ENCODE peak calls at places on chromosome 7, in eight cellular contexts. P, A, C, O, Z, E, R and D are unnamed samples.

GRCh38 chr7:105578496-105578895 is 2.8 kb downstream of the EFCAB10 start:
- DNase-seq in C (no peak), O (no peak), Z (no peak), E (no peak), R (no peak), P (no peak), A (no peak), D (no peak)

GRCh38 chr7:134058980-134059379 is 68.2 kb upstream of the LRGUK start:
- DNase-seq in E (no peak), C (no peak), P (no peak), A (no peak), Z (no peak), R (no peak), O (no peak), D (no peak)

GRCh38 chr7:47579458-47579857 is 2.5 kb downstream of the TNS3 start:
- DNase-seq in P (no peak), O (no peak), C (no peak), A (no peak), Z (no peak), R (no peak), E (no peak), D (no peak)

GRCh38 chr7:132455306-132455705 is 121.0 kb downstream of the PLXNA4 start:
- DNase-seq in O (no peak), P (no peak), A (no peak), Z (no peak), E (no peak), R (no peak), C (no peak), D (no peak)

GRCh38 chr7:122273117-122273516 is 31.4 kb downstream of the FEZF1 start:
- DNase-seq in A (no peak), R (no peak), C (no peak), O (no peak), Z (no peak), P (no peak), E (no peak), D (no peak)

GRCh38 chr7:157471259-157472125 is 134.7 kb downstream of the DNAJB6 start:
- DNase-seq in R (peak), C (no peak), Z (no peak), E (no peak), A (no peak), P (no peak), O (peak), D (no peak)

GRCh38 chr7:131546583-131547111 is 9.8 kb downstream of the PODXL start:
- DNase-seq in Z (no peak), E (no peak), C (peak), P (no peak), R (no peak), O (no peak), A (no peak), D (no peak)

GRCh38 chr7:90944021-90944420 is 320.2 kb upstream of the FZD1 start:
- DNase-seq in O (no peak), A (no peak), P (no peak), Z (no peak), R (no peak), C (no peak), E (no peak), D (no peak)

GRCh38 chr7:39310699-39311098 is 255.5 kb upstream of the YAE1 start:
- DNase-seq in Z (no peak), P (no peak), E (no peak), A (no peak), O (no peak), R (no peak), C (no peak), D (no peak)

GRCh38 chr7:12749069-12749468 is 61.6 kb downstream of the ARL4A start:
- DNase-seq in O (no peak), E (no peak), P (no peak), A (no peak), C (no peak), Z (no peak), R (no peak), D (no peak)

GRCh38 chr7:12749746-12750145 is 62.3 kb downstream of the ARL4A start:
- DNase-seq in Z (no peak), R (no peak), A (no peak), P (no peak), E (no peak), O (no peak), C (no peak), D (no peak)

GRCh38 chr7:12746211-12746610 is 58.8 kb downstream of the ARL4A start:
- DNase-seq in E (no peak), Z (no peak), C (no peak), P (no peak), O (no peak), A (no peak), R (no peak), D (no peak)

GRCh38 chr7:12751764-12752163 is 64.3 kb downstream of the ARL4A start:
- DNase-seq in A (no peak), C (no peak), E (no peak), P (no peak), O (no peak), R (no peak), Z (no peak), D (no peak)

DNA sequence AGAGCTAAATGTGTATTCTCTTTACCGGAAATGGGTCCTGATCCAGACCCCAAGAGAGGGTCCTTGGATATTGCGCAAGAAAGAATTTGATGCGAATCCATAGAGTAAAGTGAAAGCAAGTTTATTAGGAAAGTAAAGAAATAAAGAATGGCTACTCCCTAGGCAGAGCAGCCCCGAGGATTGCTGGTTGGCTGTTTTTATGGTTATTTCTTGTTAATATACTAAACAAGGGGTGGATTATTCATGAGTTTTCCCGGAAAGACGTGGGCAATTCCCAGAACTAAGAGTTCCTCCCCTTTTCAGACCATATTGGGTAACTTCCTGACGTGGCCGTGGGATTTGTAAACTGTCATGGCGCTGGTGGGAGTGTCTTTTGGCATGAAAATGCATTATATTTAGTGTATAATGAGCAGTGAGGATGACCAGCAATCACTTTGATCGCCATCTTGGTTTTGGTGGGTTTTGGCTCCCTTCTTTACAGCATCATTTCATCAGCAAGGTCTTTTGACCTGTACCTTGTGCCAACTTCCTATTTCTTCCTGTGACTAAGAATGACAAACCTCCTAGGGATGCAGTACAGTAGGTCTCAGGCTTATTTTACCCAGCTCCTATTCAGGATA is 60.4 kb downstream of the ARL4A start:
- DNase-seq in P (no peak), R (no peak), C (no peak), O (no peak), E (no peak), A (no peak), Z (no peak), D (no peak)
- TF ChIP-seq POLR2A in P (no peak), R (no peak), C (no peak), O (no peak), E (no peak), A (no peak), Z (no peak), D (no peak)

DNA sequence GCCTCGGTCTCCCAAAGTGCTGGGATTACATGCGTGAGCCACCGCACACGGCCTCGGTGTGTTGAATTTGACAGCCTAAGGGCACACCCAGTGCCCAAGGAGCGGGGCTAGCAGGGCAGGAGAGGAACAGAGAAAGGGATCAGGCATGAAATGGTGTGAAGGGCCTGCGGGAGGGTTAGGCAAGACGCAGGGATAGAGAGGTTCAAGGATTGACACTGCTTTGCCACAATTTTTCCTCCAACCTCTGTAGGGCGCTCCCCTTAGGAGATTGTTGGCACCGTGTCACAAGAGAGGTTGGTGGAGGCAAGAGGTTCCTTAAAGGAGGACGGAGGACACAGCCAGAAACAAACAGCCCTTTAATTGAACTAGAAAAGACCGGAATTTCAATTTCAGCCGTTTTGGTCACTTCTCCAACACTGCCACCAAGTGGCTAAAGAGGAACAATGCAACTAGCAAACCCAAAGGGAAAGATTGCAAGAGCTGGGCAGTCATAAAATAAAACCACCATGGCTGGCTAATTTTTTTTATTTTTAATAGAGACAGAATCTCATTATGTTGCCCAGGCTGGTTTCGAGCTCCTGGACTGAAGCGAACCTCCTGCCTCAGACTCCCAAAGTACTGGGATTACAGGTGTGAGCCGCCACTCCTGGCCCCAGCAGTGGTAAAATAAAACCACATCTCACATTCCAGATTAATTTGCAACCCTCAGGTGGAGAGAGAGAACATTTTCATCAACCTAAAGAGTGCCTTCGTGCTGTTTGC is 6.9 kb upstream of the CREB3L2 start:
- DNase-seq in Z (peak), A (no peak), E (peak), R (no peak), P (no peak), C (no peak), O (no peak), D (no peak)
- TF ChIP-seq POLR2AphosphoS5 in Z (no peak), A (no peak), E (no peak), R (no peak), P (no peak), C (no peak), O (no peak), D (no peak)

GRCh38 chr7:44082541-44083207 is 344 bp upstream of the POLM start:
- DNase-seq in Z (peak), O (peak), A (peak), C (peak), R (peak), E (peak), P (peak), D (peak)
- TF ChIP-seq POLR2A in Z (peak), O (no peak), A (no peak), C (no peak), R (peak), E (no peak), P (peak), D (peak)

GRCh38 chr7:150383710-150384397 is 4.7 kb downstream of the ZNF775 start:
- DNase-seq in Z (peak), A (no peak), C (peak), R (peak), O (no peak), P (peak), E (no peak), D (no peak)
- TF ChIP-seq POLR2AphosphoS5 in Z (peak), A (no peak), C (peak), R (no peak), O (no peak), P (no peak), E (no peak), D (no peak)

DNA sequence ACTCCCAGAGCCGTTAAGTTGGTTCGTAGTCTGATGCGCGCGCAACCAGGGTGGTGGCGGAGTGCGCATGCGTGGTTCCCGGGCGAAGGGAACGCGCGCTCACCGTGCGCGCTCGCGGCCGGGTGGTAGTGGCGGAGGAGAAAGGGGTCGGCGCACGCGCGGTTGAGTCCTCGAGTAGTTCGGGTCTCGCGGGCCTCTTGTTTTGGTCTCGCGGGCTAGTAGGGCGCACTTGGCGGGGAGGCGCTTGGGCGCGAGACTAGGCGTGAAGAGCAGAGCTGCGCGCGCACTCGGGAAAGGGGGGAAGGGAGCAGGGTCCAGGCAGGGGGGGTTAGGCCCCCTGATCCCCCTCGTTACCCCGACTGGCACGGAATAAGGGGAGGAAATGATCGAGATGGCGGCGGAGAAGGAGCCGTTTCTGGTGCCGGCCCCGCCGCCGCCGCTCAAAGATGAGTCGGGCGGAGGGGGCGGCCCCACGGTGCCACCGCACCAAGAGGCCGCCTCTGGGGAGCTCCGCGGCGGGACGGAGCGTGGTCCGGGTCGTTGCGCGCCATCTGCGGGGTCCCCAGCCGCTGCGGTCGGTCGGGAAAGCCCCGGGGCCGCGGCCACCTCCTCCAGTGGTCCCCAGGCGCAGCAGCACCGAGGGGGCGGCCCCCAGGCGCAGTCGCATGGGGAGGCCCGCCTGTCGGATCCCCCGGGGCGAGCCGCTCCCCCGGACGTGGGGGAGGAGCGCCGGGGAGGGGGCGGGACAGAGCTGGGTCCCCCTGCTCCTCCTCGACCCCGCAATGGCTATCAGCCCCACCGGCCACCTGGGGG is at the start of gene MEPCE:
- DNase-seq in R (peak), C (no peak), O (peak), E (peak), P (peak), A (peak), Z (peak), D (peak)
- TF ChIP-seq POLR2A in R (no peak), C (no peak), O (no peak), E (peak), P (no peak), A (peak), Z (peak), D (no peak)

DNA sequence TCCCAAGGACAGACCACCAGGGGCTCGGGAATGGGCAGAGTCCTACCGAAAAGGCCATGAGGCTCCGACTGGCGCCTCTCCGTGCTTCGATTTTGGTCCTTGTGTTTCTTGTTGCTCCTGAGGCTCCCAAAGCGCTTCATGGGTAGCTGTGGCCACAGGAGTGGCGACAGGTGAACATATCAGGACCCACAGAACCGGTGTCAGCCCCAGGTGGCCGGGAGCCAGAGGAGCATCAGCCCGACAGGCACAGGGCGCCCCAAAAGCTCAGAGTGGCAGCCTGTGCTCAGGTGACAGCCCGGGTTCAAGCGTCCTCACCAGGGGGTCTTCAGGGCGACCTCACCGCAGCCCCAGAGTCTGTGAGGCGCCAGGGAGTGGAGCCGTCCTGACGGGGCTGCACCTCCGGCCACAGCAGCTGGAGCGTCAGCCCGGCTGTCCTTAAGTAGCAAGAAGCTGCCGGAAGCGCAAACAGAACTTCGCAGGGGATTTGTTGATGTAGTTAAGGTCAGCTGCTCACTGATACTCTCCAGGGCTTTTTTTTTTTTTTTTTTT is 141.0 kb downstream of the PRKAG2 start:
- DNase-seq in R (no peak), C (no peak), O (no peak), Z (no peak), P (no peak), E (no peak), A (no peak), D (no peak)
- TF ChIP-seq POLR2AphosphoS5 in R (no peak), C (no peak), O (no peak), Z (no peak), P (no peak), E (no peak), A (no peak), D (no peak)

GRCh38 chr7:30905078-30906012 is 6.3 kb upstream of the AQP1 start:
- DNase-seq in C (no peak), P (no peak), R (no peak), O (no peak), A (no peak), Z (peak), E (no peak), D (no peak)
- TF ChIP-seq POLR2A in C (no peak), P (no peak), R (no peak), O (no peak), A (no peak), Z (no peak), E (no peak), D (no peak)

GRCh38 chr7:54811016-54811924 is 52.3 kb upstream of the SEC61G start:
- DNase-seq in E (no peak), C (no peak), Z (no peak), A (no peak), R (no peak), P (no peak), O (no peak), D (no peak)
- TF ChIP-seq POLR2AphosphoS5 in E (no peak), C (no peak), Z (no peak), A (no peak), R (no peak), P (no peak), O (no peak), D (no peak)

GRCh38 chr7:1715331-1715625 is 45.2 kb downstream of the ELFN1 start:
- DNase-seq in A (no peak), C (no peak), R (no peak), E (no peak), O (no peak), P (no peak), Z (no peak), D (no peak)

GRCh38 chr7:1714583-1715330 is 44.7 kb downstream of the ELFN1 start:
- DNase-seq in O (no peak), P (no peak), Z (no peak), E (no peak), A (no peak), C (no peak), R (no peak), D (no peak)

GRCh38 chr7:1712907-1713501 is 42.9 kb downstream of the ELFN1 start:
- DNase-seq in P (no peak), E (no peak), A (no peak), Z (no peak), O (no peak), R (no peak), C (no peak), D (no peak)

GRCh38 chr7:1715671-1716074 is 45.6 kb downstream of the ELFN1 start:
- DNase-seq in P (no peak), A (no peak), Z (no peak), C (no peak), R (no peak), O (no peak), E (no peak), D (no peak)

GRCh38 chr7:1713502-1714484 is 43.7 kb downstream of the ELFN1 start:
- DNase-seq in P (no peak), A (no peak), Z (no peak), O (peak), C (no peak), E (no peak), R (no peak), D (no peak)
- TF ChIP-seq POLR2A in P (no peak), A (no peak), Z (no peak), O (no peak), C (no peak), E (no peak), R (no peak), D (no peak)

DNA sequence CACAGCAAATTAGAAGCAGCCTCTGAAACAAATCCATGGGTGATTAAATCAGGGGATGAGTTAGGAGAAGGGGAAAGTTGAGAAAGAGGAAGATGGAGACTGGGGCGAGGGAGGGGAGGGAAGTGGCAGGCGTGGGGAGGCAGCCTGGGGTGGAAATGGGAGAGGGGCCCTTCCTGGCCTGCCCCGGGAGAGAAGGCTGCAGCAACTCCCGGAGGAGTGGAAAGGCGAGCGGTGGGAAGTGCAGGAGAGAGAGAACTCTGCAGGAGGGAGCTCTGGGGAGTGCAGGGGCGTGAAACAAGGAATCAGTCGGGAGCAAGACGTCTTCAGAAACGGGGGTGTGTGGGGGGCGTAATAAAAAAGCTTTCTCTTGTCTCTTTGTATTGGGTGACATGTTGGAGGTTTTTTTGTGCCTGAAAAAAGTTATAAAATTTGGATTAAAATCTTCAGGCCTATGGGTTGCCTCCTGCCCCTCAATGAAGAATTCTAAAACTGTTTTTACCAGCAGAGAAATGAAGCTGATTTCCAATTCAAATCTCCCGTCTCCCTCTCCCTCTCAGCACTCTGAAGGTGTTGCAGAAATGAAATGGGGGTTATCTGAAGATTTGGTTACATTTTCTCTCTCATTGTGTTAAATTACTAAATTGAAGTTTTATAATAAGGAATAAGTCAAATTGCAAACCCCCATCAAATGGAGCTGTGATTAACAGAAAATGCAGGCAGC is 4.7 kb upstream of the UNCX start:
- DNase-seq in A (no peak), R (no peak), E (no peak), C (peak), Z (no peak), O (no peak), P (no peak), D (no peak)
- TF ChIP-seq POLR2AphosphoS5 in A (no peak), R (no peak), E (no peak), C (no peak), Z (no peak), O (no peak), P (no peak), D (no peak)